ENCODE peak calls at places on chromosomes 12 and 14, in five cellular contexts. S, X, F, D and J are unnamed samples.

GRCh38 chr14:104723651-104724406 is at the start of gene ADSS1:
- DNase-seq in X (no peak), S (peak), D (peak), F (peak), J (peak)

GRCh38 chr14:56170028-56170427 is 51.8 kb downstream of the PELI2 start:
- DNase-seq in S (no peak), F (no peak), D (peak), X (no peak), J (no peak)

GRCh38 chr12:53055471-53056266 is 5.8 kb downstream of the TNS2 start:
- DNase-seq in F (no peak), X (no peak), S (no peak), D (no peak), J (no peak)

GRCh38 chr14:56855891-56856461 is 45.7 kb upstream of the OTX2 start:
- DNase-seq in S (no peak), X (no peak), F (no peak), D (no peak), J (peak)

GRCh38 chr14:102998393-102998792 is 59.0 kb downstream of the CDC42BPB start:
- DNase-seq in X (no peak), D (no peak), F (no peak), S (no peak), J (no peak)

GRCh38 chr12:84422340-84422739 is 490.3 kb downstream of the SLC6A15 start:
- DNase-seq in X (no peak), F (no peak), D (no peak), S (no peak), J (no peak)

GRCh38 chr12:95318071-95318545 is 100.5 kb downstream of the VEZT start:
- DNase-seq in S (no peak), X (no peak), F (peak), D (peak), J (no peak)

GRCh38 chr12:121637231-121637914 is 11.0 kb downstream of the ORAI1 start:
- DNase-seq in D (no peak), F (no peak), S (no peak), X (no peak), J (no peak)

GRCh38 chr12:75812341-75813018 is 219.1 kb downstream of the PHLDA1 start:
- DNase-seq in F (no peak), S (peak), X (peak), D (no peak), J (no peak)

GRCh38 chr12:120230326-120230973 is 29.5 kb upstream of the RPLP0 start:
- DNase-seq in X (peak), F (peak), D (peak), S (peak), J (peak)

GRCh38 chr12:121942145-121942718 is 23.8 kb downstream of the CFAP251 start:
- DNase-seq in X (no peak), D (peak), S (no peak), F (no peak), J (no peak)

GRCh38 chr12:104671407-104672095 is 214.8 kb downstream of the CHST11 start:
- DNase-seq in F (peak), X (peak), D (peak), S (peak), J (no peak)

GRCh38 chr12:103884316-103884715 is 43.3 kb upstream of the NT5DC3 start:
- DNase-seq in D (peak), F (no peak), S (peak), X (peak), J (no peak)

GRCh38 chr12:41061189-41061588 is 126.9 kb upstream of the PDZRN4 start:
- DNase-seq in X (no peak), S (no peak), D (no peak), F (no peak), J (no peak)

GRCh38 chr12:51788876-51789275 is 59.6 kb downstream of the FIGNL2 start:
- DNase-seq in D (peak), S (no peak), F (no peak), X (peak), J (no peak)

GRCh38 chr14:34982421-34983147 is at the start of gene SRP54:
- DNase-seq in S (peak), X (peak), F (peak), D (peak), J (peak)
- TF ChIP-seq CTCF in S (peak), X (peak), F (no peak), D (peak), J (no peak)

GRCh38 chr14:60655114-60655897 is 6.0 kb upstream of the SIX1 start:
- DNase-seq in D (no peak), F (no peak), X (no peak), S (no peak), J (peak)
- TF ChIP-seq CTCF in D (no peak), F (no peak), X (no peak), S (no peak), J (no peak)

DNA sequence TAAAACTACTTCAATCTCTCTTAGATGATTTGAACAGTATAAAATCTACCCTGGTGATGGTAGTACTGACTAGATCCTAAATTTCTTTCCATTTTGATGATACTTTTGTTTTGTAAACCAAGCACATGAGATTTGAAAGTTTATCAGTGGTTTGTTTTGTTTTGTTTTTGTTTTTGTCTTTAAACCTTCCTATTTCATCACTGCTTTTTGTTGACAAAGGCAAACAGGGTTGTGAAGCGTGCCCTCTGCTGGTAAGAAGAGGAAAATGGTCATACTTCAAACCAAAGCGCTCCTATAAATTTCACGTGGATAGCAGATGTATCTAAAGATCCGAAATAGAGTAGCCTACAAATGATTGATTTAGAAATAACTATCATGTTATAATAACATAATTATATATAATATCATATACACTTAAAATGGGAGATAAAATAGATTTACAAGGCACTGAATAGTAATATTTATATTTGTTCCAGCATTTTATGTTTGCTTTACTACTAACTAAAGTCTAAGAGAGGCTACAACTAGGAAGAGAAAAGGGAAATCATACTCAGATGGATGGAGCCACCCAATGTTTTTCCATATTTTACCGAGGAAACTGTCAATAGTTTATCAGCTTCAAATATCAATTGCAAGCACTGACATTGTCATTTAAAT is 254.0 kb upstream of the USP15 start:
- DNase-seq in X (peak), F (peak), D (peak), S (peak), J (peak)
- TF ChIP-seq CTCF in X (peak), F (peak), D (peak), S (peak), J (peak)

GRCh38 chr12:110858848-110859247 is 12.1 kb downstream of the CCDC63 start:
- DNase-seq in D (peak), S (no peak), X (no peak), F (no peak), J (no peak)
- TF ChIP-seq CTCF in D (no peak), S (no peak), X (no peak), F (no peak), J (no peak)

GRCh38 chr12:124368421-124369032 is 73.6 kb downstream of the RFLNA start:
- DNase-seq in D (no peak), S (no peak), X (no peak), F (no peak), J (no peak)
- TF ChIP-seq CTCF in D (no peak), S (peak), X (no peak), F (peak), J (no peak)